ENCODE peak calls at places on chromosomes 11 and 22, in eight cellular contexts. One of them, this sample, is unnamed.

GRCh38 chr11:10323793-10324170 is 18.9 kb downstream of the ADM start:
- DNase-seq in WTC11: no peak
- DNase-seq in AG10803: peak
- DNase-seq in Calu3: no peak
- DNase-seq in body of pancreas: no peak
- DNase-seq in heart left ventricle: no peak
- DNase-seq in cardiac fibroblast: peak
- DNase-seq in lower lobe of right lung: no peak
- DNase-seq in this sample: no peak

GRCh38 chr11:38791346-38791961 is 2193.4 kb upstream of the RAG2 start:
- DNase-seq in body of pancreas: peak
- DNase-seq in Calu3: peak
- DNase-seq in lower lobe of right lung: no peak
- DNase-seq in cardiac fibroblast: peak
- DNase-seq in AG10803: peak
- DNase-seq in WTC11: no peak
- DNase-seq in heart left ventricle: no peak
- DNase-seq in this sample: no peak

GRCh38 chr22:47165338-47165931 is 403.0 kb downstream of the TBC1D22A start:
- DNase-seq in WTC11: peak
- DNase-seq in cardiac fibroblast: no peak
- DNase-seq in body of pancreas: peak
- DNase-seq in heart left ventricle: peak
- DNase-seq in Calu3: no peak
- DNase-seq in lower lobe of right lung: peak
- DNase-seq in AG10803: no peak
- DNase-seq in this sample: no peak

GRCh38 chr11:62573006-62573591 is 592 bp downstream of the EEF1G start:
- DNase-seq in WTC11: no peak
- DNase-seq in body of pancreas: no peak
- DNase-seq in lower lobe of right lung: no peak
- DNase-seq in cardiac fibroblast: no peak
- DNase-seq in AG10803: no peak
- DNase-seq in heart left ventricle: no peak
- DNase-seq in Calu3: no peak
- DNase-seq in this sample: no peak

GRCh38 chr22:36027960-36028645 is 521 bp downstream of the RBFOX2 start:
- DNase-seq in Calu3: no peak
- DNase-seq in cardiac fibroblast: no peak
- DNase-seq in heart left ventricle: peak
- DNase-seq in body of pancreas: peak
- DNase-seq in WTC11: peak
- DNase-seq in lower lobe of right lung: no peak
- DNase-seq in AG10803: no peak
- DNase-seq in this sample: no peak

GRCh38 chr11:128688896-128689546 is 4.9 kb upstream of the FLI1 start:
- DNase-seq in cardiac fibroblast: no peak
- DNase-seq in Calu3: no peak
- DNase-seq in body of pancreas: no peak
- DNase-seq in lower lobe of right lung: no peak
- DNase-seq in AG10803: no peak
- DNase-seq in heart left ventricle: no peak
- DNase-seq in WTC11: no peak
- DNase-seq in this sample: no peak

GRCh38 chr11:61586792-61587430 is 6.0 kb upstream of the SYT7 start:
- DNase-seq in cardiac fibroblast: no peak
- DNase-seq in Calu3: no peak
- DNase-seq in body of pancreas: no peak
- DNase-seq in WTC11: no peak
- DNase-seq in lower lobe of right lung: no peak
- DNase-seq in AG10803: no peak
- DNase-seq in heart left ventricle: no peak
- DNase-seq in this sample: no peak

GRCh38 chr11:95092549-95093324 is 3.1 kb downstream of the ENDOD1 start:
- DNase-seq in cardiac fibroblast: peak
- DNase-seq in heart left ventricle: no peak
- DNase-seq in Calu3: peak
- DNase-seq in body of pancreas: no peak
- DNase-seq in lower lobe of right lung: no peak
- DNase-seq in AG10803: peak
- DNase-seq in WTC11: no peak
- DNase-seq in this sample: no peak

GRCh38 chr11:62546937-62547625 is 475 bp upstream of the AHNAK start:
- DNase-seq in cardiac fibroblast: peak
- DNase-seq in heart left ventricle: no peak
- DNase-seq in WTC11: peak
- DNase-seq in AG10803: no peak
- DNase-seq in body of pancreas: no peak
- DNase-seq in Calu3: peak
- DNase-seq in lower lobe of right lung: no peak
- DNase-seq in this sample: no peak

GRCh38 chr11:16195659-16196058 is 160.7 kb downstream of the SOX6 start:
- DNase-seq in lower lobe of right lung: no peak
- DNase-seq in body of pancreas: no peak
- DNase-seq in WTC11: no peak
- DNase-seq in cardiac fibroblast: peak
- DNase-seq in Calu3: no peak
- DNase-seq in heart left ventricle: no peak
- DNase-seq in AG10803: peak
- DNase-seq in this sample: no peak

GRCh38 chr22:48576333-48577013 is 1251.2 kb downstream of the BRD1 start:
- DNase-seq in cardiac fibroblast: no peak
- DNase-seq in Calu3: no peak
- DNase-seq in AG10803: peak
- DNase-seq in body of pancreas: no peak
- DNase-seq in heart left ventricle: peak
- DNase-seq in lower lobe of right lung: peak
- DNase-seq in WTC11: peak
- DNase-seq in this sample: no peak

GRCh38 chr22:23163665-23164064 is 16.6 kb upstream of the BCR start:
- DNase-seq in body of pancreas: no peak
- DNase-seq in WTC11: no peak
- DNase-seq in Calu3: no peak
- DNase-seq in AG10803: peak
- DNase-seq in lower lobe of right lung: no peak
- DNase-seq in heart left ventricle: no peak
- DNase-seq in cardiac fibroblast: peak
- DNase-seq in this sample: no peak

GRCh38 chr22:39716534-39716933 is 146.0 kb downstream of the CACNA1I start:
- DNase-seq in AG10803: no peak
- DNase-seq in body of pancreas: no peak
- DNase-seq in cardiac fibroblast: no peak
- DNase-seq in Calu3: no peak
- DNase-seq in WTC11: no peak
- DNase-seq in heart left ventricle: no peak
- DNase-seq in lower lobe of right lung: peak
- DNase-seq in this sample: peak

GRCh38 chr11:118629761-118630661 is 22.6 kb downstream of the PHLDB1 start:
- DNase-seq in lower lobe of right lung: peak
- DNase-seq in AG10803: no peak
- DNase-seq in body of pancreas: no peak
- DNase-seq in WTC11: no peak
- DNase-seq in cardiac fibroblast: no peak
- DNase-seq in Calu3: no peak
- DNase-seq in heart left ventricle: no peak
- DNase-seq in this sample: peak

GRCh38 chr11:79419120-79419519 is 21.7 kb downstream of the TENM4 start:
- DNase-seq in Calu3: peak
- DNase-seq in WTC11: no peak
- DNase-seq in body of pancreas: no peak
- DNase-seq in heart left ventricle: no peak
- DNase-seq in cardiac fibroblast: no peak
- DNase-seq in lower lobe of right lung: no peak
- DNase-seq in AG10803: no peak
- DNase-seq in this sample: no peak

GRCh38 chr11:58000699-58001098 is 23.0 kb upstream of the OR9Q1 start:
- DNase-seq in Calu3: no peak
- DNase-seq in AG10803: no peak
- DNase-seq in lower lobe of right lung: no peak
- DNase-seq in cardiac fibroblast: no peak
- DNase-seq in heart left ventricle: no peak
- DNase-seq in body of pancreas: no peak
- DNase-seq in WTC11: no peak
- DNase-seq in this sample: no peak

GRCh38 chr11:13970986-13971385 is 8.5 kb downstream of the SPON1 start:
- DNase-seq in AG10803: no peak
- DNase-seq in WTC11: peak
- DNase-seq in lower lobe of right lung: no peak
- DNase-seq in cardiac fibroblast: peak
- DNase-seq in heart left ventricle: peak
- DNase-seq in Calu3: peak
- DNase-seq in body of pancreas: no peak
- DNase-seq in this sample: no peak

GRCh38 chr11:66071326-66071870 is 1.3 kb downstream of the PACS1 start:
- DNase-seq in WTC11: no peak
- DNase-seq in AG10803: no peak
- DNase-seq in cardiac fibroblast: no peak
- DNase-seq in body of pancreas: no peak
- DNase-seq in Calu3: no peak
- DNase-seq in lower lobe of right lung: no peak
- DNase-seq in heart left ventricle: no peak
- DNase-seq in this sample: no peak

GRCh38 chr22:41910599-41911291 is 4.1 kb downstream of the SHISA8 start:
- DNase-seq in cardiac fibroblast: peak
- DNase-seq in heart left ventricle: no peak
- DNase-seq in lower lobe of right lung: no peak
- DNase-seq in WTC11: no peak
- DNase-seq in AG10803: peak
- DNase-seq in Calu3: no peak
- DNase-seq in body of pancreas: peak
- DNase-seq in this sample: no peak

DNA sequence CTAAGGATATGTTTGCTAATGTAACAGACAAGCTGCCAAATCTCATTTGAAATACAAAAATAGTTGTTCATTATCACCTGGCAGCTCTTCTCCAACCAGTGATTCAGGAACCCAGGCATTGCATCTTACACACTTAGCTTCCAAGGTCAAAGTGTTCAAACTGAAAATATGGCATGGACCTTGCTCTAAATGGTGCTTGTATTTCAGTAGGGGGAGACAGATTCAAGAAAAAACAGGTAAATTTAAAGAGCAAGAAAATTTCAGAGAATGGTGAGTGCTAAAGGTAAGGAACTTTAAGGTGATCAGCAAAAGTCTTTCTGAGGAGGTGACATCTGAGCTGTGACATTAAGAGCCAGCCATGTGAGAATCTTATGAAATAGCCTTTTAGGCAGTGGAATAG is 82.8 kb upstream of the E2F8 start:
- DNase-seq in AG10803: no peak
- DNase-seq in Calu3: no peak
- DNase-seq in cardiac fibroblast: peak
- DNase-seq in body of pancreas: no peak
- DNase-seq in heart left ventricle: no peak
- DNase-seq in WTC11: no peak
- DNase-seq in lower lobe of right lung: no peak
- DNase-seq in this sample: no peak
- TF ChIP-seq CTCF in AG10803: no peak
- TF ChIP-seq CTCF in Calu3: no peak
- TF ChIP-seq CTCF in cardiac fibroblast: peak
- TF ChIP-seq CTCF in body of pancreas: no peak
- TF ChIP-seq CTCF in heart left ventricle: no peak
- TF ChIP-seq CTCF in WTC11: no peak
- TF ChIP-seq CTCF in lower lobe of right lung: no peak
- TF ChIP-seq CTCF in this sample: no peak

GRCh38 chr11:72012897-72013721 is 14.4 kb downstream of the IL18BP start:
- DNase-seq in lower lobe of right lung: peak
- DNase-seq in heart left ventricle: peak
- DNase-seq in body of pancreas: peak
- DNase-seq in WTC11: no peak
- DNase-seq in AG10803: peak
- DNase-seq in cardiac fibroblast: peak
- DNase-seq in Calu3: no peak
- DNase-seq in this sample: no peak
- TF ChIP-seq CTCF in lower lobe of right lung: no peak
- TF ChIP-seq CTCF in heart left ventricle: no peak
- TF ChIP-seq CTCF in body of pancreas: no peak
- TF ChIP-seq CTCF in WTC11: no peak
- TF ChIP-seq CTCF in AG10803: peak
- TF ChIP-seq CTCF in cardiac fibroblast: no peak
- TF ChIP-seq CTCF in Calu3: no peak
- TF ChIP-seq CTCF in this sample: no peak

DNA sequence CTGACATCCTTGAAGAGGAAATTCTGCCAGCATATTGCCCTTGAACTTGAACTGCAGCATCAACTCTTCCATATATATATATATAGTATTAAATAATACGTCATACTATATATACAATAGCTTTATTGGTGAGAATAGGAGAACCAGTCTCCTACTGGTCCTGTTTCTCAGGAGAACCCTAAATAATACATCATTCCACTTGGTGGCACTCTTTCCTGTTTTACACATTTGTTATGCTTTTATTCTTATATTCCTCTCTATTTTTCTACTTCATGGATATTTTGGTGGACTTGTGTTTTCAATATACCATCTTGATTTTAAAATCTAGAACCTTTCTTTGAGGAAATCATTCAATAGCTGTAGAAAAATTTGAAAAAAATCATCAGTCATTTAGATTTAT is 193.3 kb downstream of the TRPC6 start:
- DNase-seq in body of pancreas: no peak
- DNase-seq in heart left ventricle: no peak
- DNase-seq in lower lobe of right lung: no peak
- DNase-seq in WTC11: no peak
- DNase-seq in AG10803: peak
- DNase-seq in Calu3: no peak
- DNase-seq in cardiac fibroblast: peak
- DNase-seq in this sample: no peak
- TF ChIP-seq CTCF in body of pancreas: no peak
- TF ChIP-seq CTCF in heart left ventricle: no peak
- TF ChIP-seq CTCF in lower lobe of right lung: no peak
- TF ChIP-seq CTCF in WTC11: no peak
- TF ChIP-seq CTCF in AG10803: peak
- TF ChIP-seq CTCF in Calu3: no peak
- TF ChIP-seq CTCF in cardiac fibroblast: peak
- TF ChIP-seq CTCF in this sample: no peak

GRCh38 chr22:49863936-49864335 is 10.3 kb downstream of the ZBED4 start:
- DNase-seq in cardiac fibroblast: no peak
- DNase-seq in heart left ventricle: no peak
- DNase-seq in body of pancreas: no peak
- DNase-seq in AG10803: no peak
- DNase-seq in Calu3: no peak
- DNase-seq in WTC11: no peak
- DNase-seq in lower lobe of right lung: no peak
- DNase-seq in this sample: no peak

GRCh38 chr22:49867303-49868250 is 13.9 kb downstream of the ZBED4 start:
- DNase-seq in lower lobe of right lung: no peak
- DNase-seq in AG10803: no peak
- DNase-seq in cardiac fibroblast: no peak
- DNase-seq in heart left ventricle: no peak
- DNase-seq in Calu3: no peak
- DNase-seq in body of pancreas: no peak
- DNase-seq in WTC11: no peak
- DNase-seq in this sample: no peak

GRCh38 chr22:49865156-49865555 is 11.5 kb downstream of the ZBED4 start:
- DNase-seq in body of pancreas: no peak
- DNase-seq in lower lobe of right lung: no peak
- DNase-seq in cardiac fibroblast: no peak
- DNase-seq in WTC11: no peak
- DNase-seq in heart left ventricle: no peak
- DNase-seq in Calu3: no peak
- DNase-seq in AG10803: no peak
- DNase-seq in this sample: no peak

GRCh38 chr22:49866646-49867045 is 13.0 kb downstream of the ZBED4 start:
- DNase-seq in body of pancreas: no peak
- DNase-seq in Calu3: no peak
- DNase-seq in cardiac fibroblast: no peak
- DNase-seq in WTC11: no peak
- DNase-seq in heart left ventricle: no peak
- DNase-seq in AG10803: no peak
- DNase-seq in lower lobe of right lung: no peak
- DNase-seq in this sample: no peak

GRCh38 chr22:49866134-49866533 is 12.5 kb downstream of the ZBED4 start:
- DNase-seq in Calu3: no peak
- DNase-seq in WTC11: no peak
- DNase-seq in heart left ventricle: no peak
- DNase-seq in body of pancreas: no peak
- DNase-seq in cardiac fibroblast: no peak
- DNase-seq in lower lobe of right lung: no peak
- DNase-seq in AG10803: no peak
- DNase-seq in this sample: no peak
- TF ChIP-seq CTCF in Calu3: no peak
- TF ChIP-seq CTCF in WTC11: no peak
- TF ChIP-seq CTCF in heart left ventricle: no peak
- TF ChIP-seq CTCF in body of pancreas: no peak
- TF ChIP-seq CTCF in cardiac fibroblast: no peak
- TF ChIP-seq CTCF in lower lobe of right lung: no peak
- TF ChIP-seq CTCF in AG10803: no peak
- TF ChIP-seq CTCF in this sample: no peak

This sample was measured in CD14-positive monocyte.